ENCODE peak calls at places on chromosomes 5 and 9, in four cellular contexts. Q, Y, D and H are unnamed samples.
A peak's percentile ranks its signal among the peaks of the same experiment; 100 is the strongest.

GRCh38 chr9:134399435-134400056 is 73.3 kb downstream of the RXRA start:
- DNase-seq in Q (no peak), D (no peak), Y (no peak), H (no peak)

GRCh38 chr5:134051305-134051704 is 46.5 kb upstream of the VDAC1 start:
- DNase-seq in Q (no peak), Y (no peak), D (no peak), H (no peak)

GRCh38 chr9:21549251-21549765 is 67.2 kb upstream of the IFNE start:
- DNase-seq in D (no peak), Q (no peak), Y (no peak), H (peak; percentile 92)

GRCh38 chr5:145936401-145937131 is at the start of gene SH3RF2:
- DNase-seq in D (peak; percentile 49), Q (no peak), Y (no peak), H (peak; percentile 97)

GRCh38 chr9:107175826-107176500 is 107.1 kb upstream of the RAD23B start:
- DNase-seq in Y (no peak), D (no peak), Q (no peak), H (no peak)

GRCh38 chr5:10699281-10699874 is 61.7 kb downstream of the DAP start:
- DNase-seq in D (no peak), Y (no peak), Q (no peak), H (no peak)

GRCh38 chr5:137792291-137792690 is 38.1 kb upstream of the HNRNPA0 start:
- DNase-seq in Y (no peak), D (no peak), Q (no peak), H (no peak)

GRCh38 chr9:126844085-126844484 is 16.4 kb upstream of the ZBTB34 start:
- DNase-seq in D (no peak), Y (no peak), Q (no peak), H (no peak)

GRCh38 chr5:148403344-148403743 is 19.6 kb downstream of the FBXO38 start:
- DNase-seq in Y (peak; percentile 72), D (no peak), Q (no peak), H (no peak)

GRCh38 chr5:132055808-132056609 is 4.4 kb upstream of the IL3 start:
- DNase-seq in Q (peak; percentile 48), D (peak; percentile 1), Y (no peak), H (no peak)

GRCh38 chr5:147483961-147484707 is 25.7 kb downstream of the DPYSL3 start:
- DNase-seq in Y (no peak), Q (no peak), D (peak; percentile 45), H (peak; percentile 51)

GRCh38 chr5:150734579-150735384 is 24.0 kb downstream of the DCTN4 start:
- DNase-seq in Q (no peak), D (no peak), Y (peak; percentile 69), H (peak; percentile 41)

GRCh38 chr9:129664664-129665007 is 811 bp upstream of the PRRX2 start:
- DNase-seq in Q (no peak), Y (no peak), D (no peak), H (no peak)

GRCh38 chr5:59450245-59450644 is 443.3 kb downstream of the PDE4D start:
- DNase-seq in Y (peak; percentile 1), Q (no peak), D (no peak), H (no peak)

GRCh38 chr9:34899535-34900158 is 58.4 kb upstream of the PHF24 start:
- DNase-seq in D (peak; percentile 80), Y (peak; percentile 65), Q (peak; percentile 70), H (peak; percentile 90)

GRCh38 chr5:7330141-7330712 is 65.7 kb upstream of the ADCY2 start:
- DNase-seq in D (no peak), Y (no peak), Q (no peak), H (no peak)

GRCh38 chr9:137466041-137466799 is 7.1 kb upstream of the NSMF start:
- DNase-seq in Y (no peak), D (no peak), Q (no peak), H (peak; percentile 37)

GRCh38 chr5:16741007-16741406 is 124.2 kb upstream of the RETREG1 start:
- DNase-seq in Y (no peak), D (no peak), Q (no peak), H (no peak)

GRCh38 chr9:110669439-110669838 is 848 bp downstream of the MUSK start:
- DNase-seq in Q (no peak), D (no peak), Y (no peak), H (no peak)

GRCh38 chr9:83596899-83597504 is 25.9 kb upstream of the IDNK start:
- DNase-seq in Y (peak; percentile 16), Q (no peak), D (peak; percentile 63), H (peak; percentile 74)

GRCh38 chr9:346114-346513 is 131.4 kb downstream of the DOCK8 start:
- DNase-seq in Q (no peak), D (no peak), Y (no peak), H (no peak)

GRCh38 chr5:151274666-151275065 is 21.7 kb downstream of the GM2A start:
- DNase-seq in Y (no peak), D (no peak), Q (no peak), H (no peak)

GRCh38 chr5:120466337-120467006 is 2.4 kb downstream of the PRR16 start:
- DNase-seq in D (no peak), Q (no peak), Y (no peak), H (no peak)

GRCh38 chr5:14397717-14398116 is 183.9 kb upstream of the OTULINL start:
- DNase-seq in Q (no peak), Y (no peak), D (no peak), H (no peak)

GRCh38 chr9:76296561-76297276 is 97.5 kb downstream of the RFK start:
- DNase-seq in Q (no peak), D (no peak), Y (no peak), H (no peak)

GRCh38 chr5:75342836-75343235 is 5.8 kb downstream of the HMGCR start:
- DNase-seq in Y (no peak), D (no peak), Q (no peak), H (no peak)

GRCh38 chr5:17441351-17441750 is 56.7 kb upstream of the TAF11L2 start:
- DNase-seq in Q (no peak), Y (no peak), D (no peak), H (no peak)